ENCODE peak calls at places on chromosomes 13 and 19, in seven cellular contexts. O is central memory CD4-positive, alpha-beta T cell; T is HCEC 1CT; W is PC-3; F is stimulated activated naive CD4-positive, alpha-beta T cell treated with Interleukin-2 at 50 U/mL for 16 hours; D is M059J; A is thoracic aorta. Q is an unnamed sample.

GRCh38 chr13:70604448-70604847 is 496.2 kb upstream of the KLHL1 start:
- DNase-seq in F (no peak), W (no peak), D (no peak), O (no peak), A (no peak), T (no peak), Q (no peak)

GRCh38 chr19:38792250-38793111 is 3.5 kb downstream of the LGALS7B start:
- DNase-seq in D (no peak), T (no peak), O (no peak), W (no peak), F (no peak), A (no peak), Q (no peak)

GRCh38 chr13:29993716-29994488 is 143.5 kb upstream of the UBL3 start:
- DNase-seq in T (peak), D (peak), A (no peak), O (no peak), F (no peak), W (peak), Q (no peak)

GRCh38 chr19:42226886-42227285 is 6.8 kb downstream of the ZNF526 start:
- DNase-seq in T (no peak), D (no peak), O (no peak), W (no peak), F (no peak), A (no peak), Q (no peak)

GRCh38 chr13:35994131-35994966 is 136.8 kb downstream of the DCLK1 start:
- DNase-seq in F (no peak), W (peak), O (no peak), T (no peak), D (peak), A (peak), Q (no peak)

GRCh38 chr19:28437390-28438346 is 775.3 kb downstream of the UQCRFS1 start:
- DNase-seq in A (no peak), D (no peak), O (no peak), T (no peak), F (no peak), W (no peak), Q (no peak)

GRCh38 chr19:2151339-2152229 is at the start of gene AP3D1:
- DNase-seq in A (peak), D (peak), F (peak), T (peak), W (peak), O (peak), Q (peak)

GRCh38 chr13:41675306-41675705 is 218.0 kb downstream of the RGCC start:
- DNase-seq in D (no peak), T (peak), W (no peak), O (no peak), A (no peak), F (no peak), Q (no peak)

GRCh38 chr19:10286803-10287737 is at the start of gene ICAM4:
- DNase-seq in W (no peak), A (no peak), D (no peak), O (no peak), F (peak), T (no peak), Q (no peak)

GRCh38 chr19:48308695-48309586 is 16.4 kb upstream of the EMP3 start:
- DNase-seq in D (no peak), W (no peak), A (no peak), T (no peak), F (no peak), O (no peak), Q (no peak)

GRCh38 chr19:16631465-16631864 is 3.5 kb upstream of the MED26 start:
- DNase-seq in F (no peak), T (no peak), A (no peak), O (no peak), W (no peak), D (no peak), Q (no peak)

GRCh38 chr13:99909097-99909835 is 62.3 kb downstream of the ZIC5 start:
- DNase-seq in T (no peak), O (no peak), F (no peak), A (no peak), W (no peak), D (no peak), Q (no peak)

GRCh38 chr13:85367887-85368286 is 431.3 kb downstream of the SLITRK6 start:
- DNase-seq in A (no peak), O (no peak), W (no peak), T (no peak), F (no peak), D (peak), Q (no peak)

GRCh38 chr19:19207637-19208582 is 3.8 kb upstream of the NCAN start:
- DNase-seq in T (no peak), A (no peak), W (no peak), O (no peak), F (no peak), D (no peak), Q (no peak)

GRCh38 chr19:50817941-50818858 is 5.4 kb downstream of the KLK1 start:
- DNase-seq in T (no peak), W (peak), O (no peak), F (peak), A (no peak), D (no peak), Q (peak)

GRCh38 chr19:17097593-17098126 is 22.1 kb downstream of the MYO9B start:
- DNase-seq in A (no peak), T (peak), D (peak), W (peak), O (no peak), F (no peak), Q (no peak)

GRCh38 chr19:2359992-2360875 is at the start of gene TMPRSS9:
- DNase-seq in W (no peak), A (no peak), O (no peak), T (no peak), D (no peak), F (no peak), Q (no peak)

GRCh38 chr13:112653821-112654220 is 36.0 kb upstream of the ATP11A start:
- DNase-seq in D (no peak), T (no peak), W (no peak), O (no peak), A (no peak), F (no peak), Q (no peak)

GRCh38 chr19:42397315-42398166 is 7.4 kb upstream of the CNFN start:
- DNase-seq in T (no peak), D (peak), W (no peak), A (no peak), O (no peak), F (no peak), Q (no peak)